ENCODE peak calls at places on chromosomes 4 and X, in five cellular contexts. G is adrenal gland, S is heart left ventricle, W is brain microvascular endothelial cell, Y is endodermal cell. E is an unnamed sample.

GRCh38 chr4:136749988-136750387 is 782.3 kb downstream of the PCDH18 start:
- DNase-seq in G (no peak), S (no peak), W (no peak), Y (no peak), E (no peak)

GRCh38 chr4:147542229-147542990 is 61.5 kb downstream of the EDNRA start:
- DNase-seq in G (no peak), S (no peak), W (no peak), Y (no peak), E (no peak)

GRCh38 chr4:99252746-99253145 is 33.7 kb upstream of the ADH6 start:
- DNase-seq in G (no peak), S (no peak), W (no peak), Y (no peak), E (no peak)

GRCh38 chr4:31613946-31614623 is 893.9 kb downstream of the PCDH7 start:
- DNase-seq in G (no peak), S (no peak), W (no peak), Y (peak; percentile 54), E (peak; percentile 49)

GRCh38 chr4:114780205-114780604 is 181.6 kb downstream of the UGT8 start:
- DNase-seq in G (no peak), S (no peak), W (peak; percentile 47), Y (peak; percentile 63), E (no peak)

GRCh38 chr4:42151568-42152506 is 618 bp downstream of the BEND4 start:
- DNase-seq in G (no peak), S (no peak), W (no peak), Y (peak; percentile 96), E (no peak)

GRCh38 chrX:124328765-124329164 is 3.7 kb upstream of the TEX13D start:
- DNase-seq in G (no peak), S (no peak), W (no peak), Y (no peak), E (no peak)

GRCh38 chr4:33882246-33882990 is 2361.9 kb downstream of the ARAP2 start:
- DNase-seq in G (no peak), S (no peak), W (no peak), Y (no peak), E (no peak)

GRCh38 chr4:8402640-8403039 is 37.9 kb downstream of the ACOX3 start:
- DNase-seq in G (no peak), S (peak; percentile 76), W (no peak), Y (no peak), E (no peak)

GRCh38 chrX:10072786-10073568 is 83.8 kb upstream of the CLCN4 start:
- DNase-seq in G (no peak), S (no peak), W (no peak), Y (no peak), E (no peak)

GRCh38 chr4:98507299-98507698 is 151.1 kb downstream of the TSPAN5 start:
- DNase-seq in G (no peak), S (no peak), W (no peak), Y (no peak), E (no peak)

GRCh38 chr4:66991521-66991920 is 553.8 kb downstream of the CENPC start:
- DNase-seq in G (no peak), S (no peak), W (no peak), Y (no peak), E (no peak)

GRCh38 chrX:42096262-42096939 is 173.0 kb upstream of the CASK start:
- DNase-seq in G (no peak), S (peak; percentile 38), W (peak; percentile 95), Y (no peak), E (no peak)

GRCh38 chr4:172628263-172628662 is 540.3 kb upstream of the GALNT7 start:
- DNase-seq in G (no peak), S (no peak), W (no peak), Y (no peak), E (no peak)

GRCh38 chrX:23317799-23318724 is 16.6 kb upstream of the PTCHD1 start:
- DNase-seq in G (no peak), S (peak; percentile 19), W (peak; percentile 12), Y (peak; percentile 88), E (no peak)

GRCh38 chrX:17606211-17606610 is 131.1 kb upstream of the SCML1 start:
- DNase-seq in G (no peak), S (no peak), W (no peak), Y (no peak), E (no peak)

GRCh38 chr4:188824553-188824952 is 685.3 kb downstream of the TRIML1 start:
- DNase-seq in G (no peak), S (no peak), W (no peak), Y (no peak), E (no peak)

GRCh38 chr4:24260922-24261581 is 323.3 kb downstream of the DHX15 start:
- DNase-seq in G (no peak), S (no peak), W (no peak), Y (no peak), E (peak; percentile 37)

GRCh38 chrX:150036181-150036580 is 97.9 kb upstream of the EOLA2 start:
- DNase-seq in G (peak; percentile 39), S (no peak), W (peak; percentile 65), Y (no peak), E (no peak)

GRCh38 chrX:84216406-84216805 is 28.4 kb upstream of the RPS6KA6 start:
- DNase-seq in G (no peak), S (no peak), W (no peak), Y (no peak), E (no peak)

GRCh38 chrX:44432641-44433040 is 89.2 kb upstream of the EFHC2 start:
- DNase-seq in G (no peak), S (no peak), W (no peak), Y (no peak), E (no peak)

GRCh38 chr4:86840858-86841257 is 8.3 kb downstream of the SLC10A6 start:
- DNase-seq in G (no peak), S (no peak), W (no peak), Y (no peak), E (no peak)

GRCh38 chrX:81301877-81302276 is 100.0 kb downstream of the SH3BGRL start:
- DNase-seq in G (no peak), S (no peak), W (no peak), Y (no peak), E (no peak)

GRCh38 chr4:42636591-42636990 is 20.3 kb downstream of the ATP8A1 start:
- DNase-seq in G (no peak), S (no peak), W (no peak), Y (no peak), E (no peak)

GRCh38 chr4:82784615-82785247 is 13.9 kb downstream of the SCD5 start:
- DNase-seq in G (no peak), S (no peak), W (peak; percentile 84), Y (peak; percentile 62), E (no peak)

GRCh38 chr4:25792843-25793242 is 69.9 kb downstream of the SEL1L3 start:
- DNase-seq in G (no peak), S (no peak), W (no peak), Y (no peak), E (no peak)

GRCh38 chrX:99242001-99242400 is 1168.1 kb downstream of the PCDH19 start:
- DNase-seq in G (no peak), S (no peak), W (no peak), Y (peak; percentile 92), E (no peak)

GRCh38 chr4:158292156-158292555 is 81.9 kb downstream of the TMEM144 start:
- DNase-seq in G (no peak), S (no peak), W (no peak), Y (no peak), E (no peak)

GRCh38 chrX:40166582-40166981 is 68.8 kb upstream of the BCOR start:
- DNase-seq in G (no peak), S (no peak), W (no peak), Y (peak; percentile 72), E (no peak)

GRCh38 chr4:48483006-48483776 is at the start of gene SLC10A4:
- DNase-seq in G (no peak), S (no peak), W (no peak), Y (peak; percentile 86), E (no peak)

GRCh38 chr4:163070023-163070422 is 96.7 kb downstream of the NAF1 start:
- DNase-seq in G (no peak), S (no peak), W (peak; percentile 29), Y (no peak), E (no peak)

GRCh38 chr4:186886759-186887158 is 163.1 kb upstream of the FAT1 start:
- DNase-seq in G (no peak), S (no peak), W (no peak), Y (no peak), E (no peak)
- TF ChIP-seq CTCF in G (no peak), S (no peak), W (no peak), Y (no peak), E (no peak)

GRCh38 chr4:108492816-108493595 is 127.4 kb upstream of the RPL34 start:
- DNase-seq in G (no peak), S (no peak), W (peak; percentile 23), Y (peak; percentile 90), E (no peak)

GRCh38 chr4:108493596-108493931 is 126.8 kb upstream of the RPL34 start:
- DNase-seq in G (no peak), S (no peak), W (no peak), Y (no peak), E (no peak)

GRCh38 chr4:108502366-108502765 is 118.0 kb upstream of the RPL34 start:
- DNase-seq in G (no peak), S (no peak), W (no peak), Y (no peak), E (no peak)

GRCh38 chr4:108498925-108499324 is 121.5 kb upstream of the RPL34 start:
- DNase-seq in G (no peak), S (no peak), W (no peak), Y (no peak), E (no peak)
- H3K27me3 ChIP-seq in G (no peaks in the 10 kb centered on the region), S (no peaks in the 10 kb centered on the region), W (no peaks in the 10 kb centered on the region), Y (no peaks in the 10 kb centered on the region), E (no peaks in the 10 kb centered on the region)

DNA sequence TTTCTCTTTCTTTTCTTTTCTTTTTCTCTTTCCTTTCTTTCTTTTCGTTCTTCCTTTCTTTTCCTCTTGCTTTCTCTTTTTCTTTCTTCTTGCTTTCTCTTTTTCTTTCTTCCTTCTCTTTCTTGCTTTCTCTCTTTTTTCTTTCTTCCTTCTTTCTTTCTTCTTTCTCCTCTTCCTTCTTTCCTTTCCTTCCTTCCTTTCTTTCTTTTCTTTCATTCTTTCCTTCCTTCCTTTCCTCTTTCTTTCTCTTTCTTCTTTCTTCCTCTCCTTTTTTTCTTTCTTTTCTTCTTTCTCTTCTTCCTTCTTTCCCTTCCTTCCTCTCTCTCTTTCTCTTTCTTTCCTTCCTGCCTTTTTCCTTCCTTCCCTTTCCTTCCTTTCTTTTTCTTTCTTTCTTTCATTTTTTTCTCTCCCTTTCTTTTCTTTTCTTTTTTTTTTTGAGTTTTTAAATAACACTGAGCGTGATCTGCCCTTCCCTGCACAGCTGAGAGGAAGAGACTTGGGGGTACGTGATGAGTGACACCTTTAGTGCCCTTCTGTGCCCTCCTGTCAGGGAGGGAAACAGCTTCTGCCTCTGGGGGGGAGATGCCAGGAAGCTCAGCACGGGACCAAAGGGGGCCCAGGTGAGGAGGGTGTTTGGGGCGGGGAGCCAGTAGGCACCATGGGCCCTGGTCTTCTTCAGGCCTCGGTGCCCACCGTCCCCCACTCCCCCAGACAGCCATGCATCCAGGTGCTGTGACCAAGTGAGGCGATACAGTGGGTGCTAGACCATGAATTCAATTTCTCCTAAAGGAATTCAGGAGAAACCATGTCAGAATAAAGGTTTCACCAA is 36.6 kb upstream of the CDKN2AIP start:
- DNase-seq in G (no peak), S (no peak), W (no peak), Y (no peak), E (no peak)
- H3K4me3 ChIP-seq in G (no peak overlapping the region), S (peak overlapping the region; percentile 40), W (peak overlapping the region; percentile 56), Y (peak overlapping the region; percentile 81), E (no peak overlapping the region)

DNA sequence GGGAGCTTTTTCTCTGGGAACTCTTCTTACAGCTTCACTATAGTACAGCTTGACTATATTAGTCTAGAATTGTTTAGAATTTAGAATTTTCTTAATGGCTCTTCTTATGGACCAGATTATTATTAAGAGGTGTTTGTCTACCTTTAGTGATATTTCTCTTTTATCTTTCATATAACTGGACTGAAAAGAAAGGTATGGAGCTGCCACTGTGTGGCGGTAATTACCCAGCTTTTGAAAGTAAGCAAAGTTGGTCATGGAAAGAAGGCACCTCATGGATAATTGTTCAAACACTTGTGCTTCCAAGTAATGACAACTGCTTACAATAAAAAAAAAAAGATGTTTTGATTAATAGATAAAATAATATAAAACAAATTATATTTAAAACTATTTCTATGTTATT is 1112.5 kb downstream of the TECRL start:
- DNase-seq in G (no peak), S (no peak), W (no peak), Y (peak; percentile 45), E (no peak)
- TF ChIP-seq CTCF in G (peak; percentile 5), S (no peak), W (no peak), Y (peak; percentile 67), E (no peak)